ENCODE peak calls at places on chromosomes 7 and 10, in ten cellular contexts. One of them, this sample, is unnamed.

GRCh38 chr7:129143724-129144094 is 798 bp upstream of the TSPAN33 start:
- DNase-seq in CD4-positive, CD25-positive, alpha-beta regulatory T cell: no peak
- DNase-seq in GM12891: no peak
- DNase-seq in HS-5: no peak
- DNase-seq in NCI-H748 treated with DMSO at 0.1 percent for 48 hours: no peak
- DNase-seq in pons: no peak
- DNase-seq in T1000: no peak
- DNase-seq in NCI-H1105: no peak
- DNase-seq in amniotic stem cell: no peak
- DNase-seq in NCI-H460: no peak
- DNase-seq in this sample: no peak

GRCh38 chr7:46319841-46320240 is 398.8 kb upstream of the IGFBP3 start:
- DNase-seq in CD4-positive, CD25-positive, alpha-beta regulatory T cell: no peak
- DNase-seq in GM12891: no peak
- DNase-seq in HS-5: no peak
- DNase-seq in NCI-H748 treated with DMSO at 0.1 percent for 48 hours: no peak
- DNase-seq in pons: no peak
- DNase-seq in T1000: no peak
- DNase-seq in NCI-H1105: no peak
- DNase-seq in amniotic stem cell: no peak
- DNase-seq in NCI-H460: no peak
- DNase-seq in this sample: no peak

GRCh38 chr10:129963076-129963830 is 821 bp downstream of the EBF3 start:
- DNase-seq in CD4-positive, CD25-positive, alpha-beta regulatory T cell: no peak
- DNase-seq in GM12891: no peak
- DNase-seq in HS-5: no peak
- DNase-seq in NCI-H748 treated with DMSO at 0.1 percent for 48 hours: no peak
- DNase-seq in pons: no peak
- DNase-seq in T1000: no peak
- DNase-seq in NCI-H1105: no peak
- DNase-seq in amniotic stem cell: no peak
- DNase-seq in NCI-H460: no peak
- DNase-seq in this sample: no peak

GRCh38 chr10:1026578-1026977 is 919 bp upstream of the IDI2 start:
- DNase-seq in CD4-positive, CD25-positive, alpha-beta regulatory T cell: no peak
- DNase-seq in GM12891: no peak
- DNase-seq in HS-5: no peak
- DNase-seq in NCI-H748 treated with DMSO at 0.1 percent for 48 hours: no peak
- DNase-seq in pons: no peak
- DNase-seq in T1000: no peak
- DNase-seq in NCI-H1105: no peak
- DNase-seq in amniotic stem cell: no peak
- DNase-seq in NCI-H460: no peak
- DNase-seq in this sample: no peak

GRCh38 chr7:149662591-149663095 is 110.7 kb downstream of the ZNF467 start:
- DNase-seq in CD4-positive, CD25-positive, alpha-beta regulatory T cell: peak
- DNase-seq in GM12891: peak
- DNase-seq in HS-5: no peak
- DNase-seq in NCI-H748 treated with DMSO at 0.1 percent for 48 hours: peak
- DNase-seq in pons: peak
- DNase-seq in T1000: no peak
- DNase-seq in NCI-H1105: no peak
- DNase-seq in amniotic stem cell: no peak
- DNase-seq in NCI-H460: peak
- DNase-seq in this sample: peak

GRCh38 chr10:60270426-60270825 is 119.2 kb downstream of the ANK3 start:
- DNase-seq in CD4-positive, CD25-positive, alpha-beta regulatory T cell: no peak
- DNase-seq in GM12891: no peak
- DNase-seq in HS-5: no peak
- DNase-seq in NCI-H748 treated with DMSO at 0.1 percent for 48 hours: no peak
- DNase-seq in pons: no peak
- DNase-seq in T1000: no peak
- DNase-seq in NCI-H1105: no peak
- DNase-seq in amniotic stem cell: no peak
- DNase-seq in NCI-H460: no peak
- DNase-seq in this sample: no peak

GRCh38 chr10:75718996-75719395 is 287.6 kb downstream of the LRMDA start:
- DNase-seq in CD4-positive, CD25-positive, alpha-beta regulatory T cell: no peak
- DNase-seq in GM12891: no peak
- DNase-seq in HS-5: no peak
- DNase-seq in NCI-H748 treated with DMSO at 0.1 percent for 48 hours: peak
- DNase-seq in pons: no peak
- DNase-seq in T1000: no peak
- DNase-seq in NCI-H1105: peak
- DNase-seq in amniotic stem cell: no peak
- DNase-seq in NCI-H460: no peak
- DNase-seq in this sample: no peak

GRCh38 chr10:96275685-96276418 is 4.5 kb upstream of the BLNK start:
- DNase-seq in CD4-positive, CD25-positive, alpha-beta regulatory T cell: no peak
- DNase-seq in GM12891: no peak
- DNase-seq in HS-5: no peak
- DNase-seq in NCI-H748 treated with DMSO at 0.1 percent for 48 hours: no peak
- DNase-seq in pons: peak
- DNase-seq in T1000: no peak
- DNase-seq in NCI-H1105: no peak
- DNase-seq in amniotic stem cell: no peak
- DNase-seq in NCI-H460: no peak
- DNase-seq in this sample: no peak

GRCh38 chr10:72089618-72090017 is 1.3 kb upstream of the SPOCK2 start:
- DNase-seq in CD4-positive, CD25-positive, alpha-beta regulatory T cell: peak
- DNase-seq in GM12891: no peak
- DNase-seq in HS-5: no peak
- DNase-seq in NCI-H748 treated with DMSO at 0.1 percent for 48 hours: peak
- DNase-seq in pons: no peak
- DNase-seq in T1000: no peak
- DNase-seq in NCI-H1105: no peak
- DNase-seq in amniotic stem cell: no peak
- DNase-seq in NCI-H460: peak
- DNase-seq in this sample: no peak

GRCh38 chr10:11642558-11642957 is 31.1 kb upstream of the USP6NL start:
- DNase-seq in CD4-positive, CD25-positive, alpha-beta regulatory T cell: no peak
- DNase-seq in GM12891: no peak
- DNase-seq in HS-5: no peak
- DNase-seq in NCI-H748 treated with DMSO at 0.1 percent for 48 hours: no peak
- DNase-seq in pons: peak
- DNase-seq in T1000: no peak
- DNase-seq in NCI-H1105: no peak
- DNase-seq in amniotic stem cell: no peak
- DNase-seq in NCI-H460: no peak
- DNase-seq in this sample: no peak

GRCh38 chr7:47568569-47568968 is 13.3 kb downstream of the TNS3 start:
- DNase-seq in CD4-positive, CD25-positive, alpha-beta regulatory T cell: no peak
- DNase-seq in GM12891: no peak
- DNase-seq in HS-5: no peak
- DNase-seq in NCI-H748 treated with DMSO at 0.1 percent for 48 hours: no peak
- DNase-seq in pons: peak
- DNase-seq in T1000: no peak
- DNase-seq in NCI-H1105: no peak
- DNase-seq in amniotic stem cell: no peak
- DNase-seq in NCI-H460: no peak
- DNase-seq in this sample: no peak

GRCh38 chr7:100897111-100897608 is 1.5 kb upstream of the ACHE start:
- DNase-seq in CD4-positive, CD25-positive, alpha-beta regulatory T cell: peak
- DNase-seq in GM12891: no peak
- DNase-seq in HS-5: no peak
- DNase-seq in NCI-H748 treated with DMSO at 0.1 percent for 48 hours: no peak
- DNase-seq in pons: no peak
- DNase-seq in T1000: peak
- DNase-seq in NCI-H1105: no peak
- DNase-seq in amniotic stem cell: no peak
- DNase-seq in NCI-H460: no peak
- DNase-seq in this sample: no peak

GRCh38 chr7:37921876-37922275 is 1.4 kb downstream of the EPDR1 start:
- DNase-seq in CD4-positive, CD25-positive, alpha-beta regulatory T cell: no peak
- DNase-seq in GM12891: no peak
- DNase-seq in HS-5: no peak
- DNase-seq in NCI-H748 treated with DMSO at 0.1 percent for 48 hours: no peak
- DNase-seq in pons: no peak
- DNase-seq in T1000: no peak
- DNase-seq in NCI-H1105: no peak
- DNase-seq in amniotic stem cell: no peak
- DNase-seq in NCI-H460: no peak
- DNase-seq in this sample: no peak

GRCh38 chr7:108630002-108630401 is 60.3 kb downstream of the DNAJB9 start:
- DNase-seq in CD4-positive, CD25-positive, alpha-beta regulatory T cell: no peak
- DNase-seq in GM12891: no peak
- DNase-seq in HS-5: no peak
- DNase-seq in NCI-H748 treated with DMSO at 0.1 percent for 48 hours: no peak
- DNase-seq in pons: peak
- DNase-seq in T1000: no peak
- DNase-seq in NCI-H1105: no peak
- DNase-seq in amniotic stem cell: no peak
- DNase-seq in NCI-H460: no peak
- DNase-seq in this sample: no peak

GRCh38 chr10:71621783-71622526 is 97.6 kb downstream of the C10orf105 start:
- DNase-seq in CD4-positive, CD25-positive, alpha-beta regulatory T cell: no peak
- DNase-seq in GM12891: no peak
- DNase-seq in HS-5: no peak
- DNase-seq in NCI-H748 treated with DMSO at 0.1 percent for 48 hours: no peak
- DNase-seq in pons: peak
- DNase-seq in T1000: no peak
- DNase-seq in NCI-H1105: no peak
- DNase-seq in amniotic stem cell: no peak
- DNase-seq in NCI-H460: peak
- DNase-seq in this sample: no peak

GRCh38 chr10:70758757-70759514 is 26.2 kb downstream of the TBATA start:
- DNase-seq in CD4-positive, CD25-positive, alpha-beta regulatory T cell: peak
- DNase-seq in GM12891: peak
- DNase-seq in HS-5: peak
- DNase-seq in NCI-H748 treated with DMSO at 0.1 percent for 48 hours: peak
- DNase-seq in pons: peak
- DNase-seq in T1000: peak
- DNase-seq in NCI-H1105: peak
- DNase-seq in amniotic stem cell: peak
- DNase-seq in NCI-H460: peak
- DNase-seq in this sample: peak

GRCh38 chr7:37128644-37129043 is 320.0 kb downstream of the ELMO1 start:
- DNase-seq in CD4-positive, CD25-positive, alpha-beta regulatory T cell: no peak
- DNase-seq in GM12891: no peak
- DNase-seq in HS-5: no peak
- DNase-seq in NCI-H748 treated with DMSO at 0.1 percent for 48 hours: peak
- DNase-seq in pons: no peak
- DNase-seq in T1000: no peak
- DNase-seq in NCI-H1105: no peak
- DNase-seq in amniotic stem cell: no peak
- DNase-seq in NCI-H460: no peak
- DNase-seq in this sample: no peak

GRCh38 chr7:89966100-89966499 is 188.2 kb upstream of the STEAP1 start:
- DNase-seq in CD4-positive, CD25-positive, alpha-beta regulatory T cell: no peak
- DNase-seq in GM12891: no peak
- DNase-seq in HS-5: no peak
- DNase-seq in NCI-H748 treated with DMSO at 0.1 percent for 48 hours: no peak
- DNase-seq in pons: peak
- DNase-seq in T1000: no peak
- DNase-seq in NCI-H1105: no peak
- DNase-seq in amniotic stem cell: no peak
- DNase-seq in NCI-H460: no peak
- DNase-seq in this sample: no peak

GRCh38 chr10:86922553-86922961 is 34.9 kb downstream of the MMRN2 start:
- DNase-seq in CD4-positive, CD25-positive, alpha-beta regulatory T cell: no peak
- DNase-seq in GM12891: no peak
- DNase-seq in HS-5: no peak
- DNase-seq in NCI-H748 treated with DMSO at 0.1 percent for 48 hours: no peak
- DNase-seq in pons: no peak
- DNase-seq in T1000: no peak
- DNase-seq in NCI-H1105: no peak
- DNase-seq in amniotic stem cell: no peak
- DNase-seq in NCI-H460: no peak
- DNase-seq in this sample: no peak

GRCh38 chr7:74372060-74372408 is 81.7 kb upstream of the GTF2IRD1 start:
- DNase-seq in CD4-positive, CD25-positive, alpha-beta regulatory T cell: no peak
- DNase-seq in GM12891: no peak
- DNase-seq in HS-5: no peak
- DNase-seq in NCI-H748 treated with DMSO at 0.1 percent for 48 hours: no peak
- DNase-seq in pons: peak
- DNase-seq in T1000: no peak
- DNase-seq in NCI-H1105: no peak
- DNase-seq in amniotic stem cell: no peak
- DNase-seq in NCI-H460: no peak
- DNase-seq in this sample: no peak

GRCh38 chr10:49280001-49280408 is 19.0 kb upstream of the C10orf71 start:
- DNase-seq in CD4-positive, CD25-positive, alpha-beta regulatory T cell: no peak
- DNase-seq in GM12891: no peak
- DNase-seq in HS-5: peak
- DNase-seq in NCI-H748 treated with DMSO at 0.1 percent for 48 hours: no peak
- DNase-seq in pons: no peak
- DNase-seq in T1000: no peak
- DNase-seq in NCI-H1105: no peak
- DNase-seq in amniotic stem cell: no peak
- DNase-seq in NCI-H460: no peak
- DNase-seq in this sample: peak

GRCh38 chr10:84876116-84876999 is 548.0 kb downstream of the CCSER2 start:
- DNase-seq in CD4-positive, CD25-positive, alpha-beta regulatory T cell: no peak
- DNase-seq in GM12891: no peak
- DNase-seq in HS-5: no peak
- DNase-seq in NCI-H748 treated with DMSO at 0.1 percent for 48 hours: no peak
- DNase-seq in pons: no peak
- DNase-seq in T1000: no peak
- DNase-seq in NCI-H1105: no peak
- DNase-seq in amniotic stem cell: no peak
- DNase-seq in NCI-H460: no peak
- DNase-seq in this sample: no peak

GRCh38 chr10:85407093-85407492 is 959.5 kb downstream of the GRID1 start:
- DNase-seq in CD4-positive, CD25-positive, alpha-beta regulatory T cell: no peak
- DNase-seq in GM12891: no peak
- DNase-seq in HS-5: no peak
- DNase-seq in NCI-H748 treated with DMSO at 0.1 percent for 48 hours: no peak
- DNase-seq in pons: no peak
- DNase-seq in T1000: no peak
- DNase-seq in NCI-H1105: no peak
- DNase-seq in amniotic stem cell: no peak
- DNase-seq in NCI-H460: no peak
- DNase-seq in this sample: no peak

GRCh38 chr10:68007356-68007755 is 67.7 kb downstream of the HERC4 start:
- DNase-seq in CD4-positive, CD25-positive, alpha-beta regulatory T cell: no peak
- DNase-seq in GM12891: no peak
- DNase-seq in HS-5: no peak
- DNase-seq in NCI-H748 treated with DMSO at 0.1 percent for 48 hours: no peak
- DNase-seq in pons: no peak
- DNase-seq in T1000: no peak
- DNase-seq in NCI-H1105: no peak
- DNase-seq in amniotic stem cell: no peak
- DNase-seq in NCI-H460: no peak
- DNase-seq in this sample: no peak

GRCh38 chr7:91164531-91164930 is 99.7 kb upstream of the FZD1 start:
- DNase-seq in CD4-positive, CD25-positive, alpha-beta regulatory T cell: no peak
- DNase-seq in GM12891: no peak
- DNase-seq in HS-5: no peak
- DNase-seq in NCI-H748 treated with DMSO at 0.1 percent for 48 hours: no peak
- DNase-seq in pons: no peak
- DNase-seq in T1000: no peak
- DNase-seq in NCI-H1105: no peak
- DNase-seq in amniotic stem cell: no peak
- DNase-seq in NCI-H460: no peak
- DNase-seq in this sample: no peak

GRCh38 chr7:114852275-114852674 is 69.6 kb upstream of the MDFIC start:
- DNase-seq in CD4-positive, CD25-positive, alpha-beta regulatory T cell: no peak
- DNase-seq in GM12891: no peak
- DNase-seq in HS-5: no peak
- DNase-seq in NCI-H748 treated with DMSO at 0.1 percent for 48 hours: no peak
- DNase-seq in pons: peak
- DNase-seq in T1000: no peak
- DNase-seq in NCI-H1105: no peak
- DNase-seq in amniotic stem cell: no peak
- DNase-seq in NCI-H460: no peak
- DNase-seq in this sample: no peak

This sample was measured in GM04504.